ENCODE peak calls at places on chromosomes 1 and 21, in four cellular contexts. J is activated gamma-delta T cell treated with anti-CD3 and anti-CD28 coated beads, Interleukin-2, amount 50 U/mL, for 16 hours; A is NCI-H510A treated with DMSO at 0.1 percent for 48 hours; V is NCI-H1105. G is an unnamed sample.

GRCh38 chr1:61808968-61809367 is 66.7 kb downstream of the PATJ start:
- DNase-seq in J (no peak), V (no peak), A (no peak), G (no peak)

GRCh38 chr1:6825828-6826227 is 40.6 kb downstream of the CAMTA1 start:
- DNase-seq in V (no peak), A (no peak), J (no peak), G (no peak)

GRCh38 chr1:201552941-201553341 is 14.0 kb downstream of the NAV1 start:
- DNase-seq in V (no peak), J (no peak), A (no peak), G (no peak)

GRCh38 chr1:83593073-83593472 is 405.9 kb downstream of the TTLL7 start:
- DNase-seq in J (no peak), A (no peak), V (no peak), G (no peak)

GRCh38 chr1:29686012-29686930 is 449.9 kb downstream of the PTPRU start:
- DNase-seq in V (no peak), A (no peak), J (no peak), G (no peak)

GRCh38 chr1:9352364-9353140 is 59.9 kb downstream of the SPSB1 start:
- DNase-seq in A (peak; percentile 92), J (no peak), V (no peak), G (no peak)

GRCh38 chr1:185670187-185670627 is 64.0 kb upstream of the HMCN1 start:
- DNase-seq in J (peak; percentile 30), A (peak; percentile 26), V (peak; percentile 23), G (peak; percentile 22)

GRCh38 chr1:211632808-211633522 is 42.5 kb downstream of the NEK2 start:
- DNase-seq in V (no peak), A (no peak), J (no peak), G (no peak)

GRCh38 chr1:55974714-55975441 is 604.5 kb downstream of the PLPP3 start:
- DNase-seq in V (no peak), A (no peak), J (no peak), G (no peak)

GRCh38 chr1:30805301-30806003 is 47.9 kb upstream of the LAPTM5 start:
- DNase-seq in A (no peak), J (no peak), V (no peak), G (no peak)

GRCh38 chr1:222880586-222880985 is 65.7 kb downstream of the DISP1 start:
- DNase-seq in V (no peak), J (no peak), A (no peak), G (no peak)

GRCh38 chr1:160366731-160367515 is at the start of gene NHLH1:
- DNase-seq in V (no peak), J (no peak), A (no peak), G (no peak)

GRCh38 chr1:15236226-15237145 is 10.5 kb upstream of the FHAD1 start:
- DNase-seq in V (no peak), A (no peak), J (no peak), G (no peak)

GRCh38 chr21:46211376-46211775 is 17.2 kb downstream of the LSS start:
- DNase-seq in J (no peak), V (no peak), A (no peak), G (no peak)

GRCh38 chr21:33089439-33089838 is 19.5 kb downstream of the OLIG1 start:
- DNase-seq in J (no peak), V (no peak), A (no peak), G (no peak)

G was measured in NCI-H2029 treated with DMSO at 0.1 percent for 48 hours.